ENCODE peak calls at places on chromosomes 1 and 21, in nine cellular contexts. A is cardiac fibroblast; U is effector memory CD4-positive, alpha-beta T cell; E is keratinocyte; M is GM12865; Q is MM.1S; O is stomach; N is CD8-positive, alpha-beta memory T cell; S is A673. I is an unnamed sample.

GRCh38 chr21:34889287-34889536 is 159.9 kb downstream of the RUNX1 start:
- DNase-seq in Q (peak; percentile 78), O (peak; percentile 57), S (peak; percentile 62), A (peak; percentile 80), M (peak; percentile 72), N (no peak), U (peak; percentile 52), E (no peak), I (peak; percentile 91)

GRCh38 chr1:15538750-15539149 is 12.1 kb downstream of the DNAJC16 start:
- DNase-seq in M (no peak), O (no peak), U (no peak), A (no peak), S (no peak), E (no peak), N (no peak), Q (no peak), I (peak; percentile 8)

GRCh38 chr1:211643324-211644212 is 31.9 kb downstream of the NEK2 start:
- DNase-seq in U (no peak), M (no peak), Q (no peak), A (no peak), E (no peak), O (peak; percentile 86), N (no peak), S (no peak), I (peak; percentile 85)

GRCh38 chr1:96533820-96534219 is 187.8 kb upstream of the PTBP2 start:
- DNase-seq in M (no peak), S (no peak), Q (no peak), N (no peak), U (no peak), E (no peak), A (no peak), O (no peak), I (no peak)

GRCh38 chr1:82318265-82318664 is 517.5 kb downstream of the ADGRL2 start:
- DNase-seq in E (peak; percentile 9), S (no peak), M (no peak), N (no peak), Q (no peak), U (no peak), O (no peak), A (peak; percentile 70), I (no peak)

GRCh38 chr1:19918057-19918456 is 5.4 kb downstream of the PLA2G2E start:
- DNase-seq in M (peak; percentile 86), E (peak; percentile 19), S (peak; percentile 83), O (peak; percentile 85), U (peak; percentile 53), N (peak; percentile 73), A (peak; percentile 89), Q (peak; percentile 66), I (peak; percentile 76)

GRCh38 chr1:156128749-156129682 is 14.5 kb downstream of the LMNA start:
- DNase-seq in N (no peak), E (no peak), U (no peak), M (no peak), Q (no peak), A (peak; percentile 74), S (no peak), O (no peak), I (no peak)

GRCh38 chr1:180528868-180529470 is 26.6 kb upstream of the ACBD6 start:
- DNase-seq in E (no peak), N (no peak), M (no peak), O (no peak), A (peak; percentile 66), Q (no peak), U (no peak), S (no peak), I (no peak)

GRCh38 chr1:15870421-15870820 is 22.9 kb downstream of the SPEN start:
- DNase-seq in E (no peak), S (no peak), N (no peak), M (no peak), A (peak; percentile 45), U (no peak), Q (no peak), O (no peak), I (no peak)

GRCh38 chr1:63836830-63837229 is 63.0 kb downstream of the ROR1 start:
- DNase-seq in E (no peak), A (no peak), N (no peak), S (no peak), Q (no peak), O (no peak), M (no peak), U (no peak), I (no peak)

GRCh38 chr1:63435136-63435535 is 67.7 kb downstream of the ALG6 start:
- DNase-seq in A (no peak), N (no peak), M (no peak), S (no peak), O (no peak), U (no peak), E (no peak), Q (no peak), I (no peak)

GRCh38 chr1:100661176-100661575 is 58.4 kb upstream of the VCAM1 start:
- DNase-seq in U (no peak), N (no peak), S (no peak), A (no peak), O (no peak), E (no peak), Q (no peak), M (no peak), I (no peak)

GRCh38 chr1:163047951-163048659 is 21.1 kb upstream of the RGS4 start:
- DNase-seq in Q (no peak), N (no peak), A (no peak), E (no peak), S (no peak), M (no peak), U (no peak), O (no peak), I (no peak)

GRCh38 chr1:159005676-159006075 is 4.0 kb upstream of the IFI16 start:
- DNase-seq in N (no peak), U (no peak), O (no peak), A (no peak), E (no peak), M (no peak), Q (no peak), S (peak; percentile 35), I (no peak)
- H3K4me3 ChIP-seq in N (no peak overlapping the region), U (no peak overlapping the region), O (no peak overlapping the region), A (peak overlapping the region; percentile 18), E (no peak overlapping the region), M (no peak overlapping the region), Q (no peak overlapping the region), S (no peak overlapping the region), I (no peak overlapping the region)

DNA sequence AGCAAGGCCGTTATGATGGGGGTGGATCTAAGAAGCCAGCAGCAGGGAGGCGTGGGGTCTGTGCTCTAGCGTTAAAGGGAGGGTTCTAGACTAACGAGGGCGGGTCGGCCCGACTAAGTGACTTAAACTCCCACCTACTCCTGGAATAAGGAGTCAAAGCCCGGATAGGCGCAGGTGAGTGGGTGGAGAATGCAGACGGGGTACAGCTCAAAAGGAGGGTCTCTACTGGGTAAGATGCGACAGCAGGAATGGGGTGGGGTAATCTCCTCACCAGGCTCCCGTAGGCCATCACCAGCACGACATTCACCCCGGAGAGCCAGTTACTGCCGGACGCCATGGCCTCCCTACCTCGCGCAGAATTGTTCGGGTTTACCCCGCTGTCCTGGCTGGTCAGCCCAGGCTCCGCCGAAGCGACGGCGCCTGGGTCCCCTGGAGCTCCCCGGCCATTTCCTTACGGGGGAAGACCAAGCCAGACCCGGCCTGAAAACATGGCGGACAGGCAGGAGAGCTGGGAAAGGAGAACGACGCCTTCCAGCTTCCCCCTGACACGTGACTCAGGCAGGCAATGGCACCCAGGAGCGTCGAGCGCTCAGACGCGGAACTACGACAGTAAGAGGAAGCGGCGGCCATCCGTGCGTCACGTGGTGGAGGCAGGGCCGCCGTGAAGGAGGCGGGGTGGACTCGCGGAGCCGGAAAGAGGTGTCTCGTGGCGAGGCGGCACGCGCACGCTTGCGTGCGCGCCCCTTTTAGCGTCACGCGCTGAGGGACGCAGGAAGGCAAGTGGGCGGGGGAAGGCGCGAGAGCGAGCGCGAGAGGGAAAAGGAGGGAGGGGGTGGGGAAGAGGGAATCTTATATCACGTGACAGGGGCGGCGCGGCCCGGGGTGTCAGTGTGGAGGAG is at the start of gene UBAP2L:
- DNase-seq in N (peak; percentile 98), E (peak; percentile 91), Q (peak; percentile 100), A (peak; percentile 99), U (peak; percentile 98), O (peak; percentile 99), M (peak; percentile 100), S (peak; percentile 99), I (peak; percentile 99)
- H3K4me3 ChIP-seq in N (peak within 1 kb of the TSS; percentile 91), E (peak within 1 kb of the TSS; percentile 91), Q (peak within 1 kb of the TSS; percentile 89), A (peak within 1 kb of the TSS; percentile 96), U (peak within 1 kb of the TSS; percentile 82), O (peak within 1 kb of the TSS; percentile 90), M (peak within 1 kb of the TSS; percentile 86), S (peak within 1 kb of the TSS; percentile 71), I (peak within 1 kb of the TSS; percentile 90)

GRCh38 chr1:115337633-115338456 is at the start of gene NGF:
- DNase-seq in E (no peak), O (no peak), A (peak; percentile 52), U (no peak), Q (no peak), N (no peak), M (no peak), S (peak; percentile 74), I (no peak)

GRCh38 chr1:115338457-115338820 is 390 bp upstream of the NGF start:
- DNase-seq in E (no peak), N (no peak), M (no peak), S (no peak), Q (no peak), A (no peak), U (no peak), O (no peak), I (no peak)

GRCh38 chr1:115336741-115337140 is 1.3 kb downstream of the NGF start:
- DNase-seq in A (no peak), N (no peak), M (no peak), S (peak; percentile 20), E (no peak), U (no peak), Q (no peak), O (no peak), I (no peak)

GRCh38 chr1:115340879-115341278 is 2.8 kb upstream of the NGF start:
- DNase-seq in N (no peak), U (no peak), E (no peak), A (no peak), O (no peak), S (no peak), M (no peak), Q (no peak), I (no peak)

DNA sequence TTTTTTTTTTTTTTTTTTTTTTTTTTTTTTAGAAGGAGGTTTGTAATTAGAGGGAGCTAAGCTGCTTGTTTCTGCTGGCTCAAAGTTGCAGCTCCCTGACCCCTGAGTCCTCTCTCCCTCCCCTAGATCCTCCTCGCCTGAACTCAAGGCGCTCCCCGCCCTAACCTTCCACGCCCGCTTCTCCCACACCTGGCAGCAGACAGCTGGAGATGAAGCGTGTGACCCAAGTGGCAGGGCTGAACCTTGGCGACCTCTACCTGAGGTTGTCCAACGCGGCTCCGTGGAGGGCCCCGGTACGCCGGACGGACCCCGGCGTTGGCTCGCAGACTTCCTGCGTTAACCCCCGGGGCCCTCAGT is 795 bp downstream of the NGF start:
- DNase-seq in S (no peak), A (no peak), U (no peak), O (no peak), Q (no peak), E (no peak), N (no peak), M (no peak), I (no peak)
- H3K4me3 ChIP-seq in S (peak overlapping the region; percentile 42), A (peak overlapping the region; percentile 63), U (no peak overlapping the region), O (peak overlapping the region; percentile 50), Q (no peak overlapping the region), E (peak overlapping the region; percentile 79), N (no peak overlapping the region), M (no peak overlapping the region), I (no peak overlapping the region)

GRCh38 chr1:80668370-80668769 is 1132.4 kb upstream of the ADGRL2 start:
- DNase-seq in U (no peak), N (no peak), M (no peak), O (no peak), A (no peak), S (no peak), E (no peak), Q (peak; percentile 23), I (no peak)

GRCh38 chr1:80666073-80666472 is 1134.7 kb upstream of the ADGRL2 start:
- DNase-seq in E (no peak), U (no peak), A (no peak), Q (no peak), O (no peak), M (no peak), S (no peak), N (no peak), I (no peak)
- H3K4me3 ChIP-seq in E (no peak overlapping the region), U (no peak overlapping the region), A (no peak overlapping the region), Q (no peak overlapping the region), O (no peak overlapping the region), M (no peak overlapping the region), S (no peak overlapping the region), N (no peak overlapping the region), I (no peak overlapping the region)